ENCODE peak calls at places on chromosomes 6 and 20, in nine cellular contexts. B, O, U, Z, S, Y, F, M and Q are unnamed samples.

GRCh38 chr6:141486942-141487341 is 645.8 kb upstream of the GJE1 start:
- DNase-seq in B (no peak), O (no peak), U (no peak), Z (no peak), S (no peak), Y (no peak), F (no peak), M (no peak), Q (no peak)

GRCh38 chr20:56798634-56799033 is 169.5 kb downstream of the TFAP2C start:
- DNase-seq in B (no peak), O (no peak), U (no peak), Z (no peak), S (no peak), Y (no peak), F (no peak), M (no peak), Q (no peak)

GRCh38 chr6:129748212-129748900 is 38.4 kb upstream of the ARHGAP18 start:
- DNase-seq in B (peak), O (peak), U (peak), Z (peak), S (peak), Y (peak), F (no peak), M (peak), Q (peak)

GRCh38 chr6:153160221-153160620 is 29.1 kb upstream of the RGS17 start:
- DNase-seq in B (peak), O (no peak), U (no peak), Z (no peak), S (no peak), Y (no peak), F (no peak), M (peak), Q (no peak)

GRCh38 chr6:158047120-158047518 is 65.5 kb downstream of the SYNJ2 start:
- DNase-seq in B (peak), O (no peak), U (peak), Z (no peak), S (peak), Y (no peak), F (no peak), M (no peak), Q (no peak)

GRCh38 chr6:33117826-33118277 is 42.1 kb downstream of the HLA-DPB1 start:
- DNase-seq in B (no peak), O (no peak), U (no peak), Z (no peak), S (no peak), Y (peak), F (no peak), M (no peak), Q (no peak)

GRCh38 chr6:81996414-81996813 is 243.9 kb upstream of the TENT5A start:
- DNase-seq in B (peak), O (no peak), U (peak), Z (peak), S (peak), Y (no peak), F (no peak), M (no peak), Q (peak)

GRCh38 chr6:43746613-43747101 is 23.4 kb upstream of the VEGFA start:
- DNase-seq in B (no peak), O (no peak), U (no peak), Z (no peak), S (no peak), Y (peak), F (no peak), M (no peak), Q (no peak)

GRCh38 chr6:102944475-102944874 is 1551.0 kb downstream of the GRIK2 start:
- DNase-seq in B (no peak), O (no peak), U (no peak), Z (no peak), S (no peak), Y (no peak), F (no peak), M (no peak), Q (no peak)

GRCh38 chr20:2932497-2932896 is 59.2 kb downstream of the PTPRA start:
- DNase-seq in B (no peak), O (no peak), U (no peak), Z (no peak), S (no peak), Y (no peak), F (no peak), M (no peak), Q (no peak)

GRCh38 chr6:151294561-151295101 is 54.9 kb downstream of the AKAP12 start:
- DNase-seq in B (peak), O (no peak), U (no peak), Z (no peak), S (no peak), Y (no peak), F (no peak), M (no peak), Q (no peak)

GRCh38 chr6:34671362-34671761 is 25.2 kb downstream of the ILRUN start:
- DNase-seq in B (peak), O (no peak), U (no peak), Z (peak), S (peak), Y (no peak), F (no peak), M (no peak), Q (no peak)

GRCh38 chr6:5634525-5634924 is 372.2 kb downstream of the NRN1 start:
- DNase-seq in B (peak), O (no peak), U (no peak), Z (peak), S (no peak), Y (no peak), F (no peak), M (no peak), Q (no peak)

GRCh38 chr20:41369673-41370072 is 3.1 kb upstream of the EMILIN3 start:
- DNase-seq in B (no peak), O (no peak), U (no peak), Z (no peak), S (no peak), Y (no peak), F (peak), M (no peak), Q (no peak)

GRCh38 chr6:133241901-133242760 is 974 bp downstream of the EYA4 start:
- DNase-seq in B (peak), O (no peak), U (no peak), Z (peak), S (peak), Y (peak), F (no peak), M (no peak), Q (peak)

GRCh38 chr6:35817515-35817914 is 12.4 kb downstream of the LHFPL5 start:
- DNase-seq in B (no peak), O (no peak), U (no peak), Z (no peak), S (no peak), Y (no peak), F (no peak), M (no peak), Q (no peak)

GRCh38 chr6:152673233-152673632 is 24.5 kb upstream of the MYCT1 start:
- DNase-seq in B (peak), O (no peak), U (no peak), Z (no peak), S (peak), Y (no peak), F (no peak), M (no peak), Q (no peak)

GRCh38 chr20:57223648-57224489 is 42.6 kb downstream of the BMP7 start:
- DNase-seq in B (no peak), O (no peak), U (peak), Z (peak), S (peak), Y (no peak), F (no peak), M (no peak), Q (peak)

GRCh38 chr6:43455034-43455747 is at the start of gene DLK2:
- DNase-seq in B (no peak), O (no peak), U (no peak), Z (no peak), S (peak), Y (no peak), F (no peak), M (no peak), Q (no peak)

GRCh38 chr6:130183271-130184222 is 39.2 kb downstream of the SAMD3 start:
- DNase-seq in B (no peak), O (no peak), U (no peak), Z (no peak), S (no peak), Y (no peak), F (no peak), M (no peak), Q (no peak)

GRCh38 chr6:44216677-44217331 is at the start of gene MYMX:
- DNase-seq in B (no peak), O (no peak), U (no peak), Z (no peak), S (no peak), Y (peak), F (no peak), M (no peak), Q (no peak)

GRCh38 chr20:32742322-32743236 is 688 bp downstream of the COMMD7 start:
- DNase-seq in B (no peak), O (no peak), U (no peak), Z (no peak), S (no peak), Y (no peak), F (no peak), M (no peak), Q (no peak)

GRCh38 chr6:132060591-132060990 is 109.4 kb upstream of the CCN2 start:
- DNase-seq in B (peak), O (no peak), U (peak), Z (peak), S (peak), Y (no peak), F (peak), M (peak), Q (peak)

GRCh38 chr6:150343434-150343833 is 25.4 kb upstream of the IYD start:
- DNase-seq in B (peak), O (no peak), U (peak), Z (peak), S (peak), Y (no peak), F (no peak), M (no peak), Q (no peak)

GRCh38 chr6:68343901-68344300 is 291.2 kb upstream of the ADGRB3 start:
- DNase-seq in B (peak), O (no peak), U (peak), Z (peak), S (peak), Y (peak), F (no peak), M (peak), Q (peak)

GRCh38 chr20:63056236-63057132 is 49.7 kb upstream of the BHLHE23 start:
- DNase-seq in B (no peak), O (no peak), U (peak), Z (no peak), S (peak), Y (peak), F (no peak), M (no peak), Q (peak)

GRCh38 chr20:61951695-61952533 is 113.8 kb downstream of the TAF4 start:
- DNase-seq in B (peak), O (no peak), U (no peak), Z (peak), S (peak), Y (peak), F (no peak), M (no peak), Q (no peak)

GRCh38 chr6:143049611-143050010 is 11.1 kb upstream of the AIG1 start:
- DNase-seq in B (no peak), O (no peak), U (no peak), Z (no peak), S (no peak), Y (no peak), F (no peak), M (no peak), Q (no peak)

DNA sequence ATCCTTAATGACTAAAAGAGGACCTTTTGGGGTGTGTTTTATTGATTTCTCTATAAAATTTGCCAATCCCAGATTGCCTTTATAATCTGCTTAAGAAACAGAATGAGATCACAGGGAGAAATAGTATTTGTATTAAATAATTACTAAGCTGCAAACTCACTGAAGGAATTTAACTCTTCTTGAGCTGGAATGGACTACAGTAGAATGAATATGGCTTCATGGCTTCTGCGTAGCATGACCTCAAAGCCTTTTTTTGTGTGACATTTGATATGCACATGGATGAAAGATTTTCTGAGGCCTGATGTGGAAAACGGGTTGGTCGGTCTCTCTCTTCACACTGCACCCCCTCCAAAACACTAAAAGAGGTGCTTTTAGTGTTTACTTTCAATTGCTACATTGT is 115.9 kb downstream of the QKI start:
- DNase-seq in B (peak), O (no peak), U (no peak), Z (no peak), S (peak), Y (no peak), F (no peak), M (no peak), Q (no peak)
- H3K4me2 ChIP-seq in B (peak), O (no peak), U (no peak), Z (peak), S (peak), Y (no peak), F (no peak), M (no peak), Q (peak)

DNA sequence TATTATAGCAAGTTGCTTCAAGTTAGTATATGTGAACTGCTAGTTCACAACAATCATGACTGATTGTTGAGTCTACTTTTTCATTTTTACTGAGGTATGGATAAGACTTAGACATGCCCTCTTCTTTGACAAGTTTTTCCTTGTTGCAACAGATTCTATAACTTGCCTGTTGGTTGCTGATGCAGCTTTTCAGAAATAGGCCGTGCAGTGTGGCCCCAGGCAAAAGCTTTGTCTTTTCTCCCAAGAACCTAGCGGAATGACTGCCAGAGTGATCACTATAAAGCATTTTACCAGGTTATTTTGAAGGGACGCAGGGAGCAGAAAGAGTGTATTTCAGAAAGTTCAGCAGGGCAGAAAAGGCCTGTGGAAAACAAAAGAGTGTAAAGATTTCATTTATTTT is 16.0 kb downstream of the HECA start:
- DNase-seq in B (no peak), O (no peak), U (no peak), Z (no peak), S (no peak), Y (no peak), F (no peak), M (no peak), Q (peak)
- H2AFZ ChIP-seq in B (no peak), O (no peak), U (no peak), Z (no peak), S (no peak), Y (no peak), F (no peak), M (no peak), Q (no peak)

GRCh38 chr20:51514252-51514651 is 28.3 kb downstream of the NFATC2 start:
- DNase-seq in B (no peak), O (no peak), U (no peak), Z (no peak), S (no peak), Y (no peak), F (no peak), M (no peak), Q (no peak)
- H3K4me2 ChIP-seq in B (no peak), O (no peak), U (no peak), Z (no peak), S (no peak), Y (no peak), F (no peak), M (no peak), Q (no peak)

GRCh38 chr6:113313841-113314240 is 543.3 kb upstream of the MARCKS start:
- DNase-seq in B (no peak), O (no peak), U (no peak), Z (no peak), S (no peak), Y (no peak), F (no peak), M (no peak), Q (no peak)

GRCh38 chr6:113318553-113318952 is 538.6 kb upstream of the MARCKS start:
- DNase-seq in B (peak), O (no peak), U (no peak), Z (peak), S (no peak), Y (no peak), F (no peak), M (no peak), Q (no peak)

GRCh38 chr6:113315068-113315467 is 542.1 kb upstream of the MARCKS start:
- DNase-seq in B (peak), O (no peak), U (no peak), Z (no peak), S (no peak), Y (no peak), F (no peak), M (no peak), Q (no peak)

GRCh38 chr6:113317870-113318269 is 539.3 kb upstream of the MARCKS start:
- DNase-seq in B (no peak), O (no peak), U (no peak), Z (no peak), S (no peak), Y (no peak), F (no peak), M (no peak), Q (no peak)

GRCh38 chr6:113315879-113316278 is 541.3 kb upstream of the MARCKS start:
- DNase-seq in B (no peak), O (no peak), U (no peak), Z (peak), S (peak), Y (no peak), F (no peak), M (no peak), Q (peak)
- H2AFZ ChIP-seq in B (no peak), O (no peak), U (no peak), Z (no peak), S (peak), Y (no peak), F (no peak), M (no peak), Q (peak)

GRCh38 chr20:34150616-34151015 is 38.6 kb upstream of the EIF2S2 start:
- DNase-seq in B (no peak), O (no peak), U (no peak), Z (no peak), S (peak), Y (no peak), F (no peak), M (no peak), Q (no peak)

DNA sequence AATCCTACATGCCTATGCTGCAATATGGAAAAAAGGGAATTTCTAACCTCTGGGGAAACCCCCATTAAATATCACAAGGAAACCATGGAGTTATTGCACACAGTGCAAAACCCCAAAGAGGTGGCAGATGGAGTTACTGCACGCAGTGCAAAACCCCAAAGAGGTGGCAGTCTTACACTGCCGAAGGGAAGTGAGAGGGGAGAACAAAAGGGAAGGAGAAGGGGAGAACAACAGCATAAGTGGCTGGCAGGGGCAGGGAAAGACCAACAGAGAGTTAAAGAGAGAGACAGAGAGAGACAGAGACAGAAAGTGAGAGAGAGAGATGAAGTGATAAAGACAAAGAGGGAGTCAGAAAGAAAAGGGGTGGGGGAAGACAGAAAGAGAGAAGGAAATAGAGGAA is 43.8 kb upstream of the EIF2S2 start:
- DNase-seq in B (no peak), O (no peak), U (no peak), Z (no peak), S (no peak), Y (no peak), F (no peak), M (no peak), Q (no peak)
- H3K4me2 ChIP-seq in B (no peak), O (no peak), U (no peak), Z (no peak), S (no peak), Y (no peak), F (no peak), M (no peak), Q (no peak)

DNA sequence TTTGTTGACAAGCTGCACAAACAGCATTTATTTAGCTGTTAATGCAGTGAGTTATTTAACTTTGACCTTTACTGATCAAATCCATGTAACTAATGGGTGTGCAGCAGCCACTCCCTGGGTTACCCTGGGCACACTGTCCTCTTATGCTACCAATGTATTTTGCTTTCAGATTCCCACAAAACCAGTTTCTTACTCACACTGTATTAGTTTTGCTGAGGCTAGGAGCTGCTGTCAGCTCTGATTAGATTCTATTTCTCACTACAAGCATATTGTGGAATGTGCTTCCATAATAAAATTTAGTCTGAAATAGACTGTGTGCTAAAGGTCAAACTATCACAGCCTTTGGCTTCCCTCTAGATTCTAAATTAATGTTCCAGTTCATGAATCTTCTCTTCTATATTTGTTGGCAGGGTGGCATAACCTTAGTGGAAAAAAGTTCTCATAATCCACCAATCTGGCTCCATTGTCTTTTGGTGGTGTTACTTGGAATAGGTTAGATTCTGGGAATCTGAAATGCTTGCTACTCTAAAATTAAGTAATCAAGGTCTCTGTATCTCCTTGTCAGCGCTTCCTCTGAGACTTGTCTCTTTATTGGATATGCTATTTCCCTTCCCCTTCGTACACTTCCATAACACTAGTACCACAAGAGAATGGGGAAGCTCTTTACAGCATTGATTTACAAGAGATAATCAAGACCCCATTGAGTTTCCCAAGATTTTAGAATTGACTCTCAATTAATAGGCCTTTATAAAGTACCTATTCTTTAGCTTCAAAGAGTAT is 280.0 kb downstream of the ADGB start:
- DNase-seq in B (no peak), O (no peak), U (peak), Z (peak), S (no peak), Y (no peak), F (peak), M (no peak), Q (peak)
- H2AFZ ChIP-seq in B (no peak), O (no peak), U (no peak), Z (no peak), S (no peak), Y (no peak), F (no peak), M (no peak), Q (no peak)

DNA sequence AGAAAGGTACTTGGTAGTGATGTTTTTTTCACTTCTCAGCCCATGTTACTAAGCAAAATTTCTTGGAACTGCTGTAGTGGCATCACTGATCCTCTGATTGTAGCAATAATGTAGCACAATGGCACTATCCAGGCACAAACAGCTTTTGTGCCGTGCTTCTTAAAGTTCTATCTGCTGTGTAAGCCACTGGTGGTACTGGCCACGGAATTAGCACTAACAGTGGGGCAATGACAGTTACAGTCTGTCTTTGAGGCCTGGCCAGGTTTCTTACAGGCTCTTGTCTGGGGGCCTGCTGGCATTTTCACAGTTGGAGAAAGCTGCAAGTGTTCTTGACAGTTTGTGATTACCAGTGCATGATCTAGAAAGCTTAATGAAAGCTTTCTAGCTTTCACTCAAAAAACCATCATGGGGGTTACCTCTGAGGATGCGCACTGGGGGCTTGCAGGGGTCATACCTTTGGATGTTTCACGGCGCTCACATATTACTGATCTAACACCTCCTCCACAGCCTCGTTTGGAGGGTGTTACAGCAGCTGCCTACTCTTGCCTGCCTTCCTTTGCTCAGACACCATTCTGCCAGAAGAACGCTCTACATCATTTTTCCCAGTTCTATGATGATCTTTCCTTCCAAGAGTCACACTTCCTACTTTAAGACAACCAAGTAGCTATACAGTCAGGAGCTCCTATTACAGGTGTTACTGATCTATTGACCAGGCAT is 58.4 kb upstream of the ARMH2 start:
- DNase-seq in B (no peak), O (no peak), U (no peak), Z (no peak), S (no peak), Y (no peak), F (no peak), M (no peak), Q (no peak)
- H3K4me2 ChIP-seq in B (no peak), O (no peak), U (no peak), Z (no peak), S (no peak), Y (no peak), F (no peak), M (no peak), Q (no peak)